ENCODE peak calls at places on chromosome 2, in four cellular contexts. F is fibroblast of lung, V is bronchial epithelial cell, L is stomach. H is an unnamed sample.

GRCh38 chr2:10400978-10401951 is 46.9 kb downstream of the ODC1 start:
- DNase-seq in F (no peak), V (no peak), L (peak), H (no peak)

GRCh38 chr2:86396304-86396785 is 44.8 kb upstream of the KDM3A start:
- DNase-seq in F (peak), V (peak), L (peak), H (peak)

GRCh38 chr2:110873056-110873502 is 140.7 kb downstream of the ACOXL start:
- DNase-seq in F (no peak), V (peak), L (no peak), H (no peak)

GRCh38 chr2:177448031-177448430 is 55.5 kb downstream of the AGPS start:
- DNase-seq in F (no peak), V (no peak), L (no peak), H (no peak)

GRCh38 chr2:96423866-96424265 is 81.3 kb downstream of the NEURL3 start:
- DNase-seq in F (peak), V (peak), L (no peak), H (peak)

GRCh38 chr2:229445013-229445412 is 173.9 kb upstream of the PID1 start:
- DNase-seq in F (peak), V (peak), L (peak), H (peak)

GRCh38 chr2:19574788-19575260 is 216.4 kb upstream of the OSR1 start:
- DNase-seq in F (peak), V (no peak), L (no peak), H (peak)

GRCh38 chr2:99806758-99807157 is 316.9 kb upstream of the REV1 start:
- DNase-seq in F (peak), V (peak), L (no peak), H (peak)

GRCh38 chr2:33505966-33506365 is 29.5 kb downstream of the RASGRP3 start:
- DNase-seq in F (peak), V (no peak), L (no peak), H (no peak)

GRCh38 chr2:232325324-232326273 is 53.0 kb upstream of the ALPP start:
- DNase-seq in F (peak), V (no peak), L (peak), H (peak)

GRCh38 chr2:121390082-121390481 is 105.1 kb upstream of the TFCP2L1 start:
- DNase-seq in F (no peak), V (no peak), L (no peak), H (no peak)

GRCh38 chr2:15645720-15646385 is 54.2 kb downstream of the DDX1 start:
- DNase-seq in F (no peak), V (no peak), L (no peak), H (no peak)

GRCh38 chr2:58871469-58872142 is 630.5 kb upstream of the FANCL start:
- DNase-seq in F (no peak), V (no peak), L (no peak), H (no peak)

GRCh38 chr2:181752301-181752700 is 72.0 kb upstream of the NEUROD1 start:
- DNase-seq in F (peak), V (no peak), L (no peak), H (no peak)

GRCh38 chr2:5706717-5707455 is 14.7 kb downstream of the SOX11 start:
- DNase-seq in F (no peak), V (no peak), L (no peak), H (no peak)

DNA sequence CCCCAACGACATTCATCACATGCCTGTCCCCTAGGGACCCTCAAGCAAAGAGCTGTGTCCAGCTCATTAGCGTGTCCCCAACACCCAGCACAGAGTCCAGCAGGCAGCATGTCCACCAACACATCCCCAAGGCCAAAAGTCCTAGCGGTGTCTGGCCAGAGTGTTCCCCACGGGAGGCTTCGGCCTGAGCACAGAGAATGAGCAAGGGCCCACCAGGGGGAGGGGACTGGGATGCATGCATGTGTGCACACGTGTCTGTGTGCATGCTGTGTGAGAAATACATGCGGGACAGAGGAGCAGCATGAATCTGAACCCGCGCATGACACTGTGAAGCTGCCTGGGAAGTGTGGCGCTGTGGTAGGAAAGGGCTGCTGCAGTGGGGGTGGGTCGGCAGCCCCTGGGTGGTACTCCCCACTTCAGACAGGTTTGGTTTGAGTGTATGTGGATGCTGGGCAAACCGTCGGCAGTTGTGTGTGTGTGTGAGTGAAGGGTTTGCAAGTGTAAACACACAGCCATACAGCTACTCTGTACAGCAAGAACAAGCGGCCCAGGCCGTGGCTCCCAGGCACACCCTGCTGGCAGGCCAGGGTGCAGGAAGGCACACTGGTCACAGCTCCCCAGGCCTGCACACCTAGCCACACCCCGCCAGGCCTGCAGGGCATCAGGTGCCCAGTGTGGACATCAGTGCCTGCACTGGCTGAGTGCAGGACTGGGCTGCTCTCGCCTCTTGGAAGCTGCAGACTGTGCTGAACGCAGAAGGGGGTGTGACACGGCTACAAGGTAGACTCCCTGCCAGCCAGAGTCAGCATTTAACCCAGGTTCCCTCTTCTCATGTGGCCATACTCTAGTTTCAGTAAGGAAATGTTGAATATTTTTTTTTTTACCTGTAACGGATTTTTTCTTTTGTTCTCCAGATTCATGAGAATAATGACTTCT is 19.5 kb upstream of the HES6 start:
- DNase-seq in F (no peak), V (no peak), L (peak), H (no peak)
- TF ChIP-seq CTCF in F (peak), V (peak), L (no peak), H (peak)

GRCh38 chr2:45889053-45889452 is 237.6 kb downstream of the PRKCE start:
- DNase-seq in F (peak), V (no peak), L (no peak), H (peak)
- H3K4me3 ChIP-seq in F (no peak), V (no peak), L (no peak), H (no peak)

DNA sequence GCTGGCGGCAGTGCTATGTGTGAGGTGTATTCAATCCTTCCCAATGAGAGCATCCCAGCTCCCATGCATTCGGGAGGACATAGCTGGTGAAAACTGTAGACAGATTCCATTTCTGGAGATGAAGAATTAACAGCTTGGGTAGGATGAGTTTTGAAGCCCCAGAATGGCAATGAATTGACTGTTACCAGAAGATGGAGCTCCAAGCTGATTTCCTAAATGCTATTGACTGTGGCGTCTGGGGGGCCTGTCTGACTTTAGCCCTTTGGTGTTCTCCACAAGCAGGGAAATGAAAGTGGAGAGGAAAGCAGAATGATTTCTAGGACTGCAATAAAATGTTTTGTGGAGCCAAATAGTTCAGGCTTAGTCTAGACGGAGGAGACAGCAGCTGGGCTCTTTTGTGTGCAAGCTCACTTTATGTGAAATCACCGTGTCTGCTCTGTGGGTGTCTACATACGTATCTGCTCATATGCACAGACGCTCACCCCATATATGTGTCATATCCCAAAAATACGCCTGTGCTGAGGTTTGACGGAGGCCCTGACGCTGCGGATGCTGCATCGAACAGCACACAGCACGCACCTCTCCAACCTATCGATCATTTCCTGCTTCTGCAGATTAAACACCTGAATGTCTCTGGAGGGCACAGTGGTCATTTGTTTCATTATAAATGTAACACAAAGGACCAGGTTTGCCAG is 166.4 kb upstream of the PXDN start:
- DNase-seq in F (peak), V (no peak), L (no peak), H (peak)
- TF ChIP-seq CTCF in F (no peak), V (no peak), L (no peak), H (no peak)

GRCh38 chr2:62112192-62112591 is 83.7 kb upstream of the B3GNT2 start:
- DNase-seq in F (no peak), V (peak), L (no peak), H (peak)

GRCh38 chr2:62119313-62119969 is 76.5 kb upstream of the B3GNT2 start:
- DNase-seq in F (no peak), V (no peak), L (no peak), H (no peak)

GRCh38 chr2:62116983-62117382 is 78.9 kb upstream of the B3GNT2 start:
- DNase-seq in F (no peak), V (no peak), L (no peak), H (no peak)

GRCh38 chr2:62114564-62114963 is 81.4 kb upstream of the B3GNT2 start:
- DNase-seq in F (no peak), V (no peak), L (peak), H (no peak)

DNA sequence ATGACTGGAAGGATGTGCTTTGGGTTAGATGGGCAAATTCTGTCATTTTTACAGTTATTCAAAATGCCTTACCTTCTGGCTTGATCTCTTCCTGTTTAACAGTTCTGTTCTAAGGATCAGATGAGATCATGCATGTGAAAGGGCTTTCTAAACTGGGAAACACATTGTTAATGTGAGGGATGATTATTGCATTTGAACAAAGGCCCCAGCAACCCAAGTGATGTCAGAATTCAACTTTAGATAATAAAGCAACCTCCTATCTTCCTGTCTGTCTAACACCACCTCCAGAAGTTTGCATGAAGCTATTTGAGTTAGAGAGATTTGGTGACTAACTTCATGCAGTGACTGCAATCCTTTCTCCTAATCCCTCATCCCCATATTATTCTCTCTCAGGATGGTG is 77.8 kb upstream of the B3GNT2 start:
- DNase-seq in F (peak), V (no peak), L (no peak), H (no peak)
- H3K4me3 ChIP-seq in F (no peak), V (no peak), L (no peak), H (no peak)

DNA sequence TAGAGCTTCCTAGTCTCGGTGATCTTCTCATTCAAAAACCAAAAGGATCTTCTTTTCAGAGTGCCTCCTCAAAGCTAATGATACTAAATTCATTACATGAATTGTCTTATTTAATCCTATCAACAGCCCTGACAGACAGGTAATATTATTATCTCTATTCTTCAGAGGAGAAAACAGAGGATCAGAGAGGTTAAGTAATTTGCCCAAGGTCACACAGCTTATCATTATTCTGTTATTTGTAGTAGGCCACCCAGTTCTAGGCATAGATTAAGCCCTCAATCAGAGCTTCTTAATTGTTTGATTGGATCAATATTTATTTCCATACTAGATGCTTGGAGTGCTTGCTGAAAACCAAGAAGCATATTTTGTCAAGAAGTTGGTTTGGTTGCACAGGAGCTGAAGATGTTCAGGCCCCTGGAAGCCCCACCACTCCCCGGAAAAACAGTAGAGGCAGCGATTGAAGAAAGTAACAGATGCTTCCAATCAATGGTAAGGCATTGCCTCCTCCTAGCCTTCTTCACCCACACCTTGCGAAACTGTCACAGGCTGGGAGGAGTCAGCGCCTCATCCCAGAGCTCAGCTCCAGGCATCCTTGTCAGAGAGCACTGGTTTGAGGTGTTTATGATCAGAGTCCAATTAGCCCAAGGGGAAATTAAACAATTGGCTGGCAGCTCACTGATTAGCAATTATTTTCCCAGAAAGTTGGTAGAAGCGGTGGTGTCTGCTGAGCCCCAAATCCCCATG is 487.2 kb downstream of the BCL11A start:
- DNase-seq in F (no peak), V (no peak), L (no peak), H (no peak)
- TF ChIP-seq CTCF in F (no peak), V (no peak), L (no peak), H (no peak)

GRCh38 chr2:23663730-23664005 is 263.3 kb downstream of the ATAD2B start:
- DNase-seq in F (no peak), V (no peak), L (no peak), H (no peak)
- H3K4me3 ChIP-seq in F (peak), V (no peak), L (peak), H (no peak)

DNA sequence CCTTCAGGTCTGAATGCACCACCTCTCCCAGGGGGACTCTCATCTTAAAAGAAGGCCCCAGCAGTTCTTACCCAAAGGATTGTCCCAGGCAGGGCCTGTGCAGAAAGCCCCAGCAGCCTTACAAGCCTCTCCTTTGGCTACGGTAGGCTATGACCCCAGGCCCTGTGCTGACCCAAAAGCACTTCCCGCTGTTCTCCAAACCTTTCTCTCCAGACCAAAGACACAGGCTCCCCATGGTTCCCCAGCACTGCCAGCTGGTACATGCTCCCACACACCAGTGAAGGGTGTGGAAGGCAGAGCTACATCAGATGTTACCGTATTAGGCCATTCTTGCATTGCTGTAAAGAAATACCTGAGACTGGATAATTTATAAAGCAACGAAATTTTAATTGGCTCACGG is 35.4 kb downstream of the LBH start:
- DNase-seq in F (no peak), V (no peak), L (no peak), H (no peak)
- TF ChIP-seq CTCF in F (no peak), V (no peak), L (no peak), H (no peak)

DNA sequence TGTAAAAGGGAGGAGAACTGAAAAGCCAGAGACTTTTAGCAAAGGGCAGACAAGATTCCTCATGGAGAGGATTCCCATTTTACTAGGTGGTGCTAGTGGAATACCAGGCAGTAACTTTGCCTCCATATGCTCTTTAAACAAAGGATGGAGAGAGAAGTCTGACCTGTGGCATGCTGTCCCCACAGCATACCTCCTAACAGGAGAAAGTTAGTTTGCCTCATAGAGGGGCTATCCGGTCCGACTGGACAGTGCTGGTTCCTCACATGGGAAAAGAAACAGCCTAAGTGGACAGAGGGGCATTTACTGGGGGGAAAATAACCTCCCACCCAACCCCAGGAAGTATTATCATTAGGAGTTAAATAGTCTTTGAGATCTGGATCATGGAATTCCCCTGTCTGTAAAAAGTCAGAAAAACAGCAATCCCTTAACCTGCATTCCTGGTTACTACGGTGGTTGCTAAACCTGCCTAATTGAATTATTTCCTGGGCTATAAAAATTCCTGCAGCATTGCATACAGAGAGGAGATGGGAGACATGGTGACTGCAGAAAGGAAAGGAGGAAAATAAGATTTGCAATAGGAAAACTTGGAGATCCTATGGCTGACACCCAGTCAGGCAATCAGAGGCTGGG is 31.5 kb upstream of the GMCL1 start:
- DNase-seq in F (peak), V (peak), L (no peak), H (peak)
- H3K4me3 ChIP-seq in F (peak), V (no peak), L (peak), H (peak)

GRCh38 chr2:172448544-172449267 is 21.3 kb downstream of the ITGA6 start:
- DNase-seq in F (no peak), V (no peak), L (no peak), H (no peak)
- TF ChIP-seq CTCF in F (no peak), V (no peak), L (no peak), H (no peak)

GRCh38 chr2:218993345-218994315 is at the start of gene CRYBA2:
- DNase-seq in F (peak), V (peak), L (no peak), H (no peak)

GRCh38 chr2:218990612-218991011 is 2.6 kb downstream of the CRYBA2 start:
- DNase-seq in F (no peak), V (no peak), L (no peak), H (no peak)

GRCh38 chr2:218991674-218992168 is 1.5 kb downstream of the CRYBA2 start:
- DNase-seq in F (peak), V (peak), L (no peak), H (peak)

GRCh38 chr2:218992196-218992595 is 1.0 kb downstream of the CRYBA2 start:
- DNase-seq in F (no peak), V (no peak), L (no peak), H (no peak)

DNA sequence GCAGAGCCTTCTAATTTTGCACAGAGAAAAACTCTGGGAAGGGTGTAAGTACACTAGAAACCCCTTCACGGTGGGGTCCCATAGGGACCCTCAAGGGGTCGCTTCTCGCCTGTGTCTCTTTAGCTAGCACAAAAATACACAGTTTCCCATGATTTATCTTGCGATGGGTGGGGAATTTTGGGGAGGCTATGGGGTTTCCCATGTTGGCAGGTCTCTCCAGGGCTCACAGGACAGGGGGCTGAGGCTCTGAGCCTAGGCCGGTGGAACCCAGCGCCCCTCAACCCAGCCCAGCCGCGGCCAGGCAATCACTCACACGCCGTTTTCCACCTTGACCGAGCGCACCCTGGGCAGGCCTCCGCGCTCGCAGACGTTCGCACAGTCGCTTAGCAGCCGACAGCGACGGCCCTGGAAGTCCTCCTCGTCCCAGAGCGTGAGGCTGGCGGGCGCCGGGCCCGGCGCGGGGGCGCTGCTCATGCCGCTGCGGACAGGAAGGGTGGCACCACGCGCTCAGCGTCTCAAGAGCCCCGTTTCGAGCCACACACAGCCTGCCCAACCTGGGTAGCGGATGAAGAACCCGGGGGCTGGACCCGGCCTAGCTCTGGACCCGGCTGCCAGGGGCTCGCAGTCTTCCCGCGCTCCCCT is 398 bp downstream of the CRYBA2 start:
- DNase-seq in F (no peak), V (no peak), L (no peak), H (no peak)
- H3K4me3 ChIP-seq in F (peak), V (no peak), L (peak), H (no peak)